ENCODE peak calls at places on chromosomes 2 and 18, in five cellular contexts. One of them, this sample, is unnamed.

GRCh38 chr2:229971298-229971790 is 49.0 kb downstream of the FBXO36 start:
- DNase-seq in stimulated activated CD4-positive, alpha-beta T cell treated with anti-CD3 and anti-CD28 coated beads, TNF-alpha, amount 100 ng/mL, for 1 hour: no peak
- DNase-seq in mesendoderm: peak
- DNase-seq in 8988T: no peak
- DNase-seq in heart right ventricle: no peak
- DNase-seq in this sample: no peak

GRCh38 chr2:25939257-25939668 is 43.0 kb downstream of the KIF3C start:
- DNase-seq in mesendoderm: no peak
- DNase-seq in heart right ventricle: no peak
- DNase-seq in 8988T: no peak
- DNase-seq in stimulated activated CD4-positive, alpha-beta T cell treated with anti-CD3 and anti-CD28 coated beads, TNF-alpha, amount 100 ng/mL, for 1 hour: no peak
- DNase-seq in this sample: no peak

GRCh38 chr2:201642579-201643215 is 606 bp downstream of the TMEM237 start:
- DNase-seq in mesendoderm: peak
- DNase-seq in heart right ventricle: peak
- DNase-seq in stimulated activated CD4-positive, alpha-beta T cell treated with anti-CD3 and anti-CD28 coated beads, TNF-alpha, amount 100 ng/mL, for 1 hour: peak
- DNase-seq in 8988T: peak
- DNase-seq in this sample: peak

GRCh38 chr2:34985474-34985873 is 1370.1 kb upstream of the CRIM1 start:
- DNase-seq in stimulated activated CD4-positive, alpha-beta T cell treated with anti-CD3 and anti-CD28 coated beads, TNF-alpha, amount 100 ng/mL, for 1 hour: no peak
- DNase-seq in heart right ventricle: no peak
- DNase-seq in 8988T: no peak
- DNase-seq in mesendoderm: peak
- DNase-seq in this sample: no peak

GRCh38 chr18:76980663-76981387 is 151.8 kb downstream of the MBP start:
- DNase-seq in mesendoderm: no peak
- DNase-seq in stimulated activated CD4-positive, alpha-beta T cell treated with anti-CD3 and anti-CD28 coated beads, TNF-alpha, amount 100 ng/mL, for 1 hour: no peak
- DNase-seq in 8988T: no peak
- DNase-seq in heart right ventricle: no peak
- DNase-seq in this sample: no peak

GRCh38 chr2:184154438-184154837 is 443.9 kb upstream of the ZNF804A start:
- DNase-seq in stimulated activated CD4-positive, alpha-beta T cell treated with anti-CD3 and anti-CD28 coated beads, TNF-alpha, amount 100 ng/mL, for 1 hour: no peak
- DNase-seq in heart right ventricle: no peak
- DNase-seq in mesendoderm: peak
- DNase-seq in 8988T: no peak
- DNase-seq in this sample: no peak

GRCh38 chr2:237859533-237860272 is at the start of gene RAMP1:
- DNase-seq in mesendoderm: peak
- DNase-seq in stimulated activated CD4-positive, alpha-beta T cell treated with anti-CD3 and anti-CD28 coated beads, TNF-alpha, amount 100 ng/mL, for 1 hour: no peak
- DNase-seq in heart right ventricle: no peak
- DNase-seq in 8988T: no peak
- DNase-seq in this sample: no peak

GRCh38 chr18:35502062-35502461 is 4.3 kb upstream of the INO80C start:
- DNase-seq in stimulated activated CD4-positive, alpha-beta T cell treated with anti-CD3 and anti-CD28 coated beads, TNF-alpha, amount 100 ng/mL, for 1 hour: no peak
- DNase-seq in 8988T: no peak
- DNase-seq in heart right ventricle: no peak
- DNase-seq in mesendoderm: no peak
- DNase-seq in this sample: no peak

GRCh38 chr2:100142393-100142792 is at the start of gene AFF3:
- DNase-seq in 8988T: no peak
- DNase-seq in stimulated activated CD4-positive, alpha-beta T cell treated with anti-CD3 and anti-CD28 coated beads, TNF-alpha, amount 100 ng/mL, for 1 hour: peak
- DNase-seq in mesendoderm: no peak
- DNase-seq in heart right ventricle: peak
- DNase-seq in this sample: no peak

GRCh38 chr2:46493971-46494250 is 14.5 kb downstream of the TMEM247 start:
- DNase-seq in 8988T: no peak
- DNase-seq in stimulated activated CD4-positive, alpha-beta T cell treated with anti-CD3 and anti-CD28 coated beads, TNF-alpha, amount 100 ng/mL, for 1 hour: no peak
- DNase-seq in heart right ventricle: no peak
- DNase-seq in mesendoderm: peak
- DNase-seq in this sample: no peak

GRCh38 chr2:43123486-43123885 is 102.9 kb downstream of the ZFP36L2 start:
- DNase-seq in 8988T: no peak
- DNase-seq in mesendoderm: no peak
- DNase-seq in stimulated activated CD4-positive, alpha-beta T cell treated with anti-CD3 and anti-CD28 coated beads, TNF-alpha, amount 100 ng/mL, for 1 hour: no peak
- DNase-seq in heart right ventricle: no peak
- DNase-seq in this sample: no peak

GRCh38 chr2:216774620-216775019 is 79.3 kb upstream of the IGFBP5 start:
- DNase-seq in 8988T: no peak
- DNase-seq in stimulated activated CD4-positive, alpha-beta T cell treated with anti-CD3 and anti-CD28 coated beads, TNF-alpha, amount 100 ng/mL, for 1 hour: no peak
- DNase-seq in heart right ventricle: peak
- DNase-seq in mesendoderm: no peak
- DNase-seq in this sample: no peak

GRCh38 chr2:107259411-107260195 is 373.6 kb upstream of the ST6GAL2 start:
- DNase-seq in mesendoderm: no peak
- DNase-seq in heart right ventricle: no peak
- DNase-seq in 8988T: no peak
- DNase-seq in stimulated activated CD4-positive, alpha-beta T cell treated with anti-CD3 and anti-CD28 coated beads, TNF-alpha, amount 100 ng/mL, for 1 hour: no peak
- DNase-seq in this sample: no peak

GRCh38 chr2:233929352-233929843 is 12.2 kb downstream of the TRPM8 start:
- DNase-seq in heart right ventricle: no peak
- DNase-seq in stimulated activated CD4-positive, alpha-beta T cell treated with anti-CD3 and anti-CD28 coated beads, TNF-alpha, amount 100 ng/mL, for 1 hour: no peak
- DNase-seq in 8988T: no peak
- DNase-seq in mesendoderm: peak
- DNase-seq in this sample: no peak

GRCh38 chr2:69214898-69215297 is 172.1 kb downstream of the GFPT1 start:
- DNase-seq in mesendoderm: no peak
- DNase-seq in 8988T: no peak
- DNase-seq in heart right ventricle: peak
- DNase-seq in stimulated activated CD4-positive, alpha-beta T cell treated with anti-CD3 and anti-CD28 coated beads, TNF-alpha, amount 100 ng/mL, for 1 hour: no peak
- DNase-seq in this sample: no peak

GRCh38 chr18:63702660-63703059 is at the start of gene SERPINB11:
- DNase-seq in mesendoderm: no peak
- DNase-seq in 8988T: no peak
- DNase-seq in stimulated activated CD4-positive, alpha-beta T cell treated with anti-CD3 and anti-CD28 coated beads, TNF-alpha, amount 100 ng/mL, for 1 hour: no peak
- DNase-seq in heart right ventricle: no peak
- DNase-seq in this sample: no peak

GRCh38 chr2:148939271-148939670 is 64.2 kb downstream of the KIF5C start:
- DNase-seq in mesendoderm: peak
- DNase-seq in heart right ventricle: no peak
- DNase-seq in stimulated activated CD4-positive, alpha-beta T cell treated with anti-CD3 and anti-CD28 coated beads, TNF-alpha, amount 100 ng/mL, for 1 hour: no peak
- DNase-seq in 8988T: no peak
- DNase-seq in this sample: no peak